ENCODE peak calls at places on chromosomes 12 and 14, in four cellular contexts. M is GM12878, S is WTC11, Z is HepG2. O is an unnamed sample.
A peak's percentile ranks its signal among the peaks of the same experiment; 100 is the strongest.

GRCh38 chr12:13250416-13250815 is 53.9 kb downstream of the EMP1 start:
- DNase-seq in M (no peak), S (no peak), Z (no peak), O (no peak)

GRCh38 chr14:102321456-102322101 is 2.0 kb downstream of the ZNF839 start:
- DNase-seq in M (no peak), S (no peak), Z (peak; percentile 91), O (no peak)

GRCh38 chr12:116863275-116863767 is 17.9 kb downstream of the HRK start:
- DNase-seq in M (no peak), S (peak; percentile 79), Z (peak; percentile 52), O (peak; percentile 57)

GRCh38 chr12:57146925-57147640 is at the start of gene LRP1-AS:
- DNase-seq in M (no peak), S (no peak), Z (peak; percentile 90), O (no peak)

GRCh38 chr14:91349481-91350074 is 68.0 kb downstream of the CCDC88C start:
- DNase-seq in M (peak; percentile 85), S (no peak), Z (no peak), O (no peak)

GRCh38 chr14:95666450-95666849 is 19.8 kb upstream of the TCL1B start:
- DNase-seq in M (no peak), S (no peak), Z (no peak), O (no peak)

GRCh38 chr12:120132863-120133385 is 16.4 kb upstream of the RAB35 start:
- DNase-seq in M (peak; percentile 92), S (no peak), Z (no peak), O (no peak)

GRCh38 chr12:126506426-126507182 is 1441.4 kb downstream of the AACS start:
- DNase-seq in M (no peak), S (no peak), Z (no peak), O (no peak)

GRCh38 chr14:89445252-89445973 is 28.4 kb upstream of the FOXN3 start:
- DNase-seq in M (no peak), S (no peak), Z (no peak), O (no peak)

GRCh38 chr14:68405959-68406358 is 386.9 kb downstream of the ZFP36L1 start:
- DNase-seq in M (no peak), S (no peak), Z (no peak), O (no peak)

GRCh38 chr12:71581206-71581605 is 82.4 kb downstream of the ZFC3H1 start:
- DNase-seq in M (no peak), S (no peak), Z (no peak), O (no peak)

GRCh38 chr12:48865141-48865440 is 579 bp downstream of the RND1 start:
- DNase-seq in M (no peak), S (peak; percentile 23), Z (no peak), O (no peak)

GRCh38 chr12:23585782-23586163 is 363.7 kb downstream of the SOX5 start:
- DNase-seq in M (no peak), S (peak; percentile 87), Z (no peak), O (no peak)

GRCh38 chr12:11793896-11794295 is 144.4 kb downstream of the ETV6 start:
- DNase-seq in M (no peak), S (no peak), Z (no peak), O (no peak)

GRCh38 chr14:63454863-63455622 is 88.1 kb downstream of the PPP2R5E start:
- DNase-seq in M (no peak), S (no peak), Z (no peak), O (no peak)

GRCh38 chr14:70013269-70013873 is 134.2 kb downstream of the SMOC1 start:
- DNase-seq in M (no peak), S (peak; percentile 83), Z (peak; percentile 41), O (peak; percentile 45)

GRCh38 chr12:88418856-88419497 is 161.3 kb downstream of the KITLG start:
- DNase-seq in M (no peak), S (no peak), Z (no peak), O (no peak)

GRCh38 chr14:60648934-60649814 is at the start of gene SIX1:
- DNase-seq in M (no peak), S (peak; percentile 91), Z (peak; percentile 77), O (peak; percentile 73)

GRCh38 chr14:100850841-100851585 is 25.1 kb downstream of the MEG3 start:
- DNase-seq in M (no peak), S (peak; percentile 86), Z (peak; percentile 48), O (peak; percentile 77)

GRCh38 chr14:69131176-69131575 is 21.7 kb downstream of the DCAF5 start:
- DNase-seq in M (no peak), S (no peak), Z (no peak), O (no peak)

GRCh38 chr12:724194-724855 is 28.1 kb upstream of the WNK1 start:
- DNase-seq in M (no peak), S (no peak), Z (no peak), O (no peak)

GRCh38 chr14:89163237-89163636 is 253.8 kb downstream of the FOXN3 start:
- DNase-seq in M (no peak), S (no peak), Z (no peak), O (peak; percentile 26)

GRCh38 chr12:125198647-125199046 is 133.4 kb downstream of the AACS start:
- DNase-seq in M (no peak), S (peak; percentile 42), Z (no peak), O (no peak)

GRCh38 chr12:27060740-27061139 is 21.6 kb downstream of the C12orf71 start:
- DNase-seq in M (no peak), S (no peak), Z (no peak), O (no peak)

GRCh38 chr12:131985145-131985875 is 35.6 kb downstream of the EP400 start:
- DNase-seq in M (no peak), S (no peak), Z (no peak), O (no peak)

GRCh38 chr14:60222820-60223219 is 26.2 kb upstream of the PPM1A start:
- DNase-seq in M (no peak), S (no peak), Z (no peak), O (no peak)

GRCh38 chr12:113233967-113234366 is 12.7 kb downstream of the TPCN1 start:
- DNase-seq in M (no peak), S (no peak), Z (no peak), O (no peak)

GRCh38 chr12:53591301-53592206 is 34.6 kb downstream of the ATF7 start:
- DNase-seq in M (no peak), S (no peak), Z (peak; percentile 41), O (no peak)

DNA sequence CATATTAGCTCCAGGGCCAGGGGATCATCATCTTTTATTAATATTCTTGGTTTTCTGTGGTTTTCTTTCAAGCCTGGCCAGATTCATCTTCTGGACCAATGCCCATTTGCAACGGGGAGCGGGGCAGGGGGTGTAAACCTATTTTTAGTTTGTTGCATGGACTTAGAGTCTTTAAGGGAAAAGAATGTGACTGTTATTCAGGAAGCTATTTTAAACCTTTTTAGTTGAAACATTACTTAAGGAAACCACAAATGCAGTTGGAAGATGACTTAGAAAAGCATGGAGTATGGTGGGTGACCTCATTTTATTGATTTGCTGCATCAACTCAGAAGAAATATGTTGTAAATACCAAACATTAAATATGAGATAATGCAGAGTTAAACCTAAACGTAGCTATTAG is 368.4 kb upstream of the E2F7 start:
- DNase-seq in M (no peak), S (no peak), Z (no peak), O (no peak)
- TF ChIP-seq NR2C2 in M (no peak), S (no peak), Z (no peak), O (no peak)

DNA sequence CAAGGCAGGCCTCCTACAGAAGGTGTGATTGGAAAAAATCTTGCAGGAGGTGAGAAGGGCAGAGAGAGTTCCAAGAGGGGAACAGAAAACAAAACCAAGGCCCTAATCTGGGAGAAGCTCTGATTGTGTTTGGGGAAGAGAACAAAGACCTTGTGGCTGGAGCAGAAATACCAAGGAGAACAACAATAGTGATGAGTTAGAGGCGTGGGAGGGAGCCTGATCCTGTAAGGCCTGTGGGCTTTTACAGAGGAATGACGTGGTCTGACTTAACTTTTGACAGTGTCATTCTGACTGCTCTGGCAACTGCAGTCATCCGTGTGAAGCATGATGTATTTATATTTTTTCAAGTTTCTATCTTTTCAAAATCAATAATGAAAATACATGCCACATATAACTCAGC is 200.6 kb downstream of the ANO4 start:
- DNase-seq in M (no peak), S (no peak), Z (no peak), O (no peak)
- TF ChIP-seq NR2C2 in M (no peak), S (no peak), Z (no peak), O (no peak)

DNA sequence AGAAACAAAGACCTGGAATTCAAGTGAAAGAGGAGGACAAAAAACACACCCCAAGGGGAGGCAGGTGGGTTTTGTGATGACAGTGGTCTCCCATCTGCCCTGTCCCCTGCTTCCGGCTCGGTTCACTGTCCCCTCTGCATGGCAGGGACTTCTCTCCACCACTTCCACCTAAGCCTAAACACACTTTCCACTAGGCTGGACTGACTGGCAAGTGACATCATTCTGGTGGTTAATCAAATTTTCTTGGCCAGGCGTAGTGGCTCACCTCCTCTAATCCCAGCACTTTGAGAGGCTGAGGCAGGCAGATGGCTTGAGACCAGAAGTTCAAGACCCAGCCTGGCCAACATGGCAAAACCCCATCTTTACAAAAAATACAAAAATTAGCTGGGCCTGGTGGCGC is 11.9 kb downstream of the PLEKHG6 start:
- DNase-seq in M (no peak), S (no peak), Z (no peak), O (no peak)
- TF ChIP-seq NR2C2 in M (no peak), S (no peak), Z (no peak), O (no peak)

DNA sequence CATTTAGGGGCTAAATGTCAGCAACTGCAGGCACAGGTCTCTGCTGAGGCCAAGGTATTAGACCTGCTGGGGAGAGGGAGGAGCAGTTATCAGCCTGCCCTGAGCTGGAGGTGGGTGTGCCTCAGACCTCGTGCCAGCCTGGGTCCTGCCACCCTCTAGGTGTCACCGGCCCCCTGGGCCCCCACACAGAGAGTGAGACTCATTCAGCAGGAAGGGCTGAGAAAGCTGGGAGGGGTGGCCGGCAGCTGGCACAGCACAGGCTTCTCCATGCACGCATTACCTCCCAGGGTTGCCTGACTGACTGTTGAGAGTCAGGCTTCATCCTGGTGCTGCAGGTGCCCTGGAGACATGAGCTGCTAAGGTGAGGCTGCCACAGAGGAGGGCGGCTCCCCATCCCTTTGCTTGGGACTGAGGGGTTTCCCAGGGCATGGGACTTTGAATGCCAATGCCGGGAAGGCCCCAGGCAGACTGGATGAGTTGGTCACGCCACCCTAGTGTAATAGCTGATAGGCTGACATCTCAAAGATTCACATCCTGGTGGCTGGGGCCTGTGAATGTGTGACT is 75.3 kb upstream of the C14orf180 start:
- DNase-seq in M (no peak), S (no peak), Z (no peak), O (no peak)
- TF ChIP-seq NR2C2 in M (no peak), S (no peak), Z (no peak), O (no peak)

GRCh38 chr12:80313184-80313583 is 130.9 kb upstream of the PTPRQ start:
- DNase-seq in M (no peak), S (no peak), Z (no peak), O (no peak)
- TF ChIP-seq NR2C2 in M (no peak), S (no peak), Z (no peak), O (no peak)

GRCh38 chr14:21768875-21769257 is 95.2 kb upstream of the OR4E1 start:
- DNase-seq in M (no peak), S (no peak), Z (no peak), O (no peak)
- TF ChIP-seq NR2C2 in M (no peak), S (no peak), Z (no peak), O (no peak)